ENCODE peak calls at places on chromosome 12, in four cellular contexts. One of them, this sample, is unnamed.

GRCh38 chr12:48925218-48925871 is at the start of gene FKBP11:
- DNase-seq in psoas muscle: peak
- DNase-seq in ascending aorta: no peak
- DNase-seq in GM20000: peak
- DNase-seq in this sample: peak

GRCh38 chr12:96236221-96236822 is 42.1 kb downstream of the ELK3 start:
- DNase-seq in psoas muscle: peak
- DNase-seq in ascending aorta: no peak
- DNase-seq in GM20000: no peak
- DNase-seq in this sample: peak

GRCh38 chr12:109606261-109607028 is 32.9 kb downstream of the MVK start:
- DNase-seq in psoas muscle: no peak
- DNase-seq in ascending aorta: no peak
- DNase-seq in GM20000: no peak
- DNase-seq in this sample: no peak

GRCh38 chr12:82781288-82782078 is 94.8 kb downstream of the TMTC2 start:
- DNase-seq in psoas muscle: no peak
- DNase-seq in ascending aorta: no peak
- DNase-seq in GM20000: no peak
- DNase-seq in this sample: no peak

GRCh38 chr12:105024926-105025325 is 38.8 kb downstream of the NOPCHAP1 start:
- DNase-seq in psoas muscle: no peak
- DNase-seq in ascending aorta: no peak
- DNase-seq in GM20000: no peak
- DNase-seq in this sample: no peak

GRCh38 chr12:42039146-42039545 is 105.5 kb downstream of the GXYLT1 start:
- DNase-seq in psoas muscle: no peak
- DNase-seq in ascending aorta: no peak
- DNase-seq in GM20000: no peak
- DNase-seq in this sample: no peak

GRCh38 chr12:123696641-123697040 is 15.5 kb upstream of the ATP6V0A2 start:
- DNase-seq in psoas muscle: no peak
- DNase-seq in ascending aorta: no peak
- DNase-seq in GM20000: no peak
- DNase-seq in this sample: no peak

GRCh38 chr12:43551271-43551970 is 582 bp downstream of the ADAMTS20 start:
- DNase-seq in psoas muscle: no peak
- DNase-seq in ascending aorta: no peak
- DNase-seq in GM20000: no peak
- DNase-seq in this sample: peak

GRCh38 chr12:121784460-121784859 is 9.0 kb downstream of the RHOF start:
- DNase-seq in psoas muscle: no peak
- DNase-seq in ascending aorta: no peak
- DNase-seq in GM20000: no peak
- DNase-seq in this sample: no peak

GRCh38 chr12:68559984-68560822 is 50.5 kb upstream of the RAP1B start:
- DNase-seq in psoas muscle: peak
- DNase-seq in ascending aorta: no peak
- DNase-seq in GM20000: no peak
- DNase-seq in this sample: no peak

GRCh38 chr12:56315256-56315625 is 547 bp downstream of the CNPY2 start:
- DNase-seq in psoas muscle: no peak
- DNase-seq in ascending aorta: no peak
- DNase-seq in GM20000: no peak
- DNase-seq in this sample: peak

GRCh38 chr12:28700161-28700560 is 448.9 kb upstream of the FAR2 start:
- DNase-seq in psoas muscle: no peak
- DNase-seq in ascending aorta: no peak
- DNase-seq in GM20000: no peak
- DNase-seq in this sample: no peak

GRCh38 chr12:107684029-107684790 is 1.4 kb upstream of the PWP1 start:
- DNase-seq in psoas muscle: no peak
- DNase-seq in ascending aorta: no peak
- DNase-seq in GM20000: no peak
- DNase-seq in this sample: no peak

GRCh38 chr12:93636708-93637107 is 40.5 kb upstream of the CRADD start:
- DNase-seq in psoas muscle: no peak
- DNase-seq in ascending aorta: no peak
- DNase-seq in GM20000: no peak
- DNase-seq in this sample: no peak

GRCh38 chr12:122437656-122438121 is 15.2 kb upstream of the CLIP1 start:
- DNase-seq in psoas muscle: peak
- DNase-seq in ascending aorta: no peak
- DNase-seq in GM20000: no peak
- DNase-seq in this sample: peak

GRCh38 chr12:24012528-24012927 is 63.1 kb upstream of the SOX5 start:
- DNase-seq in psoas muscle: no peak
- DNase-seq in ascending aorta: no peak
- DNase-seq in GM20000: no peak
- DNase-seq in this sample: no peak

GRCh38 chr12:124537525-124538193 is 29.8 kb downstream of the NCOR2 start:
- DNase-seq in psoas muscle: no peak
- DNase-seq in ascending aorta: no peak
- DNase-seq in GM20000: no peak
- DNase-seq in this sample: no peak

GRCh38 chr12:63985456-63985855 is 141.0 kb downstream of the SRGAP1 start:
- DNase-seq in psoas muscle: no peak
- DNase-seq in ascending aorta: no peak
- DNase-seq in GM20000: no peak
- DNase-seq in this sample: no peak

GRCh38 chr12:94898388-94898787 is 105.1 kb downstream of the NDUFA12 start:
- DNase-seq in psoas muscle: no peak
- DNase-seq in ascending aorta: no peak
- DNase-seq in GM20000: no peak
- DNase-seq in this sample: no peak

GRCh38 chr12:56632701-56633464 is 2.8 kb upstream of the BAZ2A start:
- DNase-seq in psoas muscle: no peak
- DNase-seq in ascending aorta: no peak
- DNase-seq in GM20000: peak
- DNase-seq in this sample: no peak

GRCh38 chr12:122869207-122869973 is 26.5 kb downstream of the VPS37B start:
- DNase-seq in psoas muscle: no peak
- DNase-seq in ascending aorta: no peak
- DNase-seq in GM20000: no peak
- DNase-seq in this sample: no peak

GRCh38 chr12:116547955-116548471 is 11.2 kb upstream of the MAP1LC3B2 start:
- DNase-seq in psoas muscle: no peak
- DNase-seq in ascending aorta: no peak
- DNase-seq in GM20000: peak
- DNase-seq in this sample: no peak

GRCh38 chr12:108782971-108783370 is 51.7 kb upstream of the CORO1C start:
- DNase-seq in psoas muscle: no peak
- DNase-seq in ascending aorta: no peak
- DNase-seq in GM20000: no peak
- DNase-seq in this sample: no peak

GRCh38 chr12:57899010-57899662 is 42.2 kb upstream of the ATP23 start:
- DNase-seq in psoas muscle: peak
- DNase-seq in ascending aorta: no peak
- DNase-seq in GM20000: peak
- DNase-seq in this sample: no peak

GRCh38 chr12:81797100-81797499 is 38.0 kb upstream of the PPFIA2 start:
- DNase-seq in psoas muscle: no peak
- DNase-seq in ascending aorta: no peak
- DNase-seq in GM20000: no peak
- DNase-seq in this sample: no peak

GRCh38 chr12:30719060-30719459 is 23.4 kb upstream of the IPO8 start:
- DNase-seq in psoas muscle: no peak
- DNase-seq in ascending aorta: no peak
- DNase-seq in GM20000: no peak
- DNase-seq in this sample: no peak

GRCh38 chr12:103915306-103915705 is 14.9 kb upstream of the HSP90B1 start:
- DNase-seq in psoas muscle: no peak
- DNase-seq in ascending aorta: no peak
- DNase-seq in GM20000: no peak
- DNase-seq in this sample: no peak

GRCh38 chr12:9707864-9708808 is 24.8 kb downstream of the CLECL1 start:
- DNase-seq in psoas muscle: peak
- DNase-seq in ascending aorta: no peak
- DNase-seq in GM20000: no peak
- DNase-seq in this sample: no peak

GRCh38 chr12:43758247-43758727 is 303 bp downstream of the PUS7L start:
- DNase-seq in psoas muscle: peak
- DNase-seq in ascending aorta: no peak
- DNase-seq in GM20000: no peak
- DNase-seq in this sample: no peak

GRCh38 chr12:10968765-10969456 is 17.8 kb downstream of the TAS2R50 start:
- DNase-seq in psoas muscle: peak
- DNase-seq in ascending aorta: no peak
- DNase-seq in GM20000: no peak
- DNase-seq in this sample: peak

GRCh38 chr12:127811988-127812387 is 455.0 kb upstream of the TMEM132C start:
- DNase-seq in psoas muscle: peak
- DNase-seq in ascending aorta: no peak
- DNase-seq in GM20000: no peak
- DNase-seq in this sample: no peak

GRCh38 chr12:42862055-42862454 is 272.5 kb upstream of the PRICKLE1 start:
- DNase-seq in psoas muscle: no peak
- DNase-seq in ascending aorta: no peak
- DNase-seq in GM20000: no peak
- DNase-seq in this sample: no peak

DNA sequence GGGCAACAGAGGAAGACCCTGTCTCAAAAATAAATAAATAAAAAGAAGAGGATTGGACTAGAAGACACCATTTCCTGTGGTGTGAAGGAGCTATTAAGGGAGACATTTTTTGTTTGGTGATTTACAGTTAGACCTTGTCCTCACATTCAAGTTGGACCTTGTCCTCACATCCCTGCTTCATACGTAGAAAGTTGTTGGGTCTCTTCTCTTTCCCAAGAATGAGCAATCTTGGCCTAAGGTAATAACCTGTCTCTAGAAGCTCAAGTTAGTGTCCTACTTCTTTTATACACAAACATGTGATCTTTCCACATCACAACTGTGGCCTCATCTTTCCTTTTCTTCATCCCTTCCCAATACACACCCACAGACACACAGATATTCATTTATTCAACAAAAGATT is 13.0 kb downstream of the APOLD1 start:
- DNase-seq in psoas muscle: no peak
- DNase-seq in ascending aorta: no peak
- DNase-seq in GM20000: no peak
- DNase-seq in this sample: no peak
- TF ChIP-seq CTCF in psoas muscle: no peak
- TF ChIP-seq CTCF in ascending aorta: no peak
- TF ChIP-seq CTCF in GM20000: no peak
- TF ChIP-seq CTCF in this sample: no peak

DNA sequence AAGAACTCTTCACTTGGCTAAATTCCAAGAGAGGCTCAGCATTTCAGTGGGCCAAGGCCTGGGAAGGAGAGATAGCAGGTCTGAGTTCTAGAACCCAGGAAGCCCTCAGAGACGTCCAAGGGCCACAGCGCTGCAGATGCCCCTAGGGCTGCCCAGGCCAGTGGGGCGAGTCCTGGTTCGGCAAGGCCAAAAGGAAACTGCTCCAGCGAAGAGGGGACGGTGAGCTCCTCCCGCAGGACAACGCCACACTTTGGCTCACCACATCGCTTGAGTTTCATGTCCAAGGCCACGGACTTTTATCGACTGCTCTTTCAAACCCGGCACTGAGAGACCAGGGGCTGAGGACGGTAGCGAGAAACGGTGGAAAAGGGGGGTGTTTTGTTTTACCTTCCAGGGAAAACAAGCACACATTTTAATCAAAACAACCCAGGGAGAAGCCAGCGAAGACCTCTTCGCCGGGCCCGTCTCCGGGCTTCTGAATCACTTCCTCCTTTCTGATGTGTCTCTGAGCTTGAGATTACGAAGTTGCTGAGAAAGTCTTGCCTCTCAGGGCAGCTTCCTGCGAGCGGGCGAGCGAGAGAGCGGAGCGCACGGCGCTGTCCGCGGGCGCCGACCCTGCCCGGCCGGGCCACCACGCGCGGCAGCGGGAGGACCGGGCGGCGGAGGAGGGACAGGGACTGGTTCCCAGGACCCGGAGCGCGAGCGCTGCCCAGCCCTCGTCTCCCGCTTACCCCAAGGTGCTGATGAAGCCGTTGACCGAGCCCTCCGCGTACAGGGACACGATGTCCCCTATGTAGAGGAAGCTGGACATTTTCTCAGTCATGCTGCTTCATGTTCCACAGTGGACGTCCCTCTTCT is 806 bp downstream of the ITPR2 start:
- DNase-seq in psoas muscle: peak
- DNase-seq in ascending aorta: no peak
- DNase-seq in GM20000: peak
- DNase-seq in this sample: peak
- TF ChIP-seq CTCF in psoas muscle: no peak
- TF ChIP-seq CTCF in ascending aorta: no peak
- TF ChIP-seq CTCF in GM20000: no peak
- TF ChIP-seq CTCF in this sample: no peak

DNA sequence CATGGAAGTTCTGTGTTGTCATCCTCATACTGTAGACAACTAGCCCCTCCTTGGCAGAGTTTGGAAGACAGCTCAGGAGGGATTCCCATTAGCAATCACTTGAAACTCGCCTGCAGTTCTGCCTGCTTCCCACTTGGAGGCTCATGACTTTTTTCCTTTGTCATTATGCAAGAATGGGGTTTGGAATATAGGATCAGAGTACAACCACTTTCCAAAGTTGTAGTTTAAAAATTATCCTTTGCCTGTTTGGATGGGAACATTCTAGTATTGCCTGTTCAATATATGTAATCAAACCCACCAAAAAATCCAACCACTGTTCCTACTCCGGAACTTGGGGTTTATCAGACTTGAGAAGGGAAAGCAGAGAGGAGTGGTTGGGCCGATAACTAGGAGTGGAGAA is 2.1 kb upstream of the GPD1 start:
- DNase-seq in psoas muscle: no peak
- DNase-seq in ascending aorta: no peak
- DNase-seq in GM20000: no peak
- DNase-seq in this sample: no peak
- TF ChIP-seq CTCF in psoas muscle: peak
- TF ChIP-seq CTCF in ascending aorta: peak
- TF ChIP-seq CTCF in GM20000: no peak
- TF ChIP-seq CTCF in this sample: no peak

GRCh38 chr12:50315803-50316202 is 32.5 kb upstream of the LIMA1 start:
- DNase-seq in psoas muscle: no peak
- DNase-seq in ascending aorta: no peak
- DNase-seq in GM20000: no peak
- DNase-seq in this sample: no peak

GRCh38 chr12:50322196-50322595 is 38.9 kb upstream of the LIMA1 start:
- DNase-seq in psoas muscle: no peak
- DNase-seq in ascending aorta: no peak
- DNase-seq in GM20000: no peak
- DNase-seq in this sample: no peak

GRCh38 chr12:50314629-50315312 is 31.5 kb upstream of the LIMA1 start:
- DNase-seq in psoas muscle: no peak
- DNase-seq in ascending aorta: no peak
- DNase-seq in GM20000: peak
- DNase-seq in this sample: no peak

GRCh38 chr12:50313256-50313931 is 30.1 kb upstream of the LIMA1 start:
- DNase-seq in psoas muscle: no peak
- DNase-seq in ascending aorta: no peak
- DNase-seq in GM20000: no peak
- DNase-seq in this sample: peak

DNA sequence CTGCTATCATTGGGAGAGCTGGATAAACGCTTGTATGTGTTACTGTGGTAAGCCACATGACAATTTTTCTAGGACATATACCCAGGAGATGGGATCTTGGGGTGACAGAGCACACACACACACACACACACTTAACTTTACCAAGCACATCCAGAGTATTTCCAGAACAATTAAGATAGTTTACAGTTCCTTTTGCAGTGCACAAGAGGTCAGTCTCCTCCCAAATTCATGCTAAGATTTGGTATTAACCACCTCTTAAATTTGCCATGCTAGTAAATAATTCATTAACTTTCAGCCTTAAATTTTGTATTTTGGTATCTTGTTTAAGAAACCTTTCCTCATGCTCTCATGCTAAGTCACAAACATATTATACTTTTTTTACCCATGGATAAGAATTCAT is 33.9 kb upstream of the LIMA1 start:
- DNase-seq in psoas muscle: no peak
- DNase-seq in ascending aorta: no peak
- DNase-seq in GM20000: no peak
- DNase-seq in this sample: no peak
- TF ChIP-seq CTCF in psoas muscle: no peak
- TF ChIP-seq CTCF in ascending aorta: no peak
- TF ChIP-seq CTCF in GM20000: no peak
- TF ChIP-seq CTCF in this sample: no peak

This sample was measured in suprapubic skin.